ENCODE peak calls at places on chromosomes 11 and 22, in four cellular contexts. N is coronary artery, K is colonic mucosa, D is RWPE1. U is an unnamed sample.

GRCh38 chr11:44309483-44310197 is at the start of gene ALX4:
- DNase-seq in K (no peak), N (no peak), D (no peak), U (no peak)

GRCh38 chr11:134485316-134485715 is 73.3 kb upstream of the B3GAT1 start:
- DNase-seq in K (no peak), N (peak), D (no peak), U (no peak)

GRCh38 chr11:19963697-19964340 is 196.5 kb downstream of the DBX1 start:
- DNase-seq in K (no peak), N (peak), D (no peak), U (no peak)

GRCh38 chr22:30015846-30016245 is 64.4 kb upstream of the HORMAD2 start:
- DNase-seq in K (no peak), D (no peak), N (no peak), U (no peak)

GRCh38 chr22:40817737-40818136 is 1.4 kb downstream of the SLC25A17 start:
- DNase-seq in K (no peak), N (no peak), D (no peak), U (no peak)

GRCh38 chr22:30187726-30188407 is 58.7 kb downstream of the LIF start:
- DNase-seq in K (no peak), N (no peak), D (no peak), U (no peak)

GRCh38 chr22:44691796-44692661 is 10.0 kb upstream of the PRR5 start:
- DNase-seq in K (no peak), N (no peak), D (no peak), U (no peak)

GRCh38 chr11:23725752-23726151 is 771.1 kb upstream of the LUZP2 start:
- DNase-seq in N (no peak), D (no peak), K (no peak), U (no peak)

GRCh38 chr11:33687733-33688479 is 12.7 kb downstream of the C11orf91 start:
- DNase-seq in K (peak), D (no peak), N (no peak), U (no peak)

GRCh38 chr11:61968758-61969390 is 1.4 kb upstream of the FTH1 start:
- DNase-seq in D (no peak), N (no peak), K (no peak), U (no peak)

DNA sequence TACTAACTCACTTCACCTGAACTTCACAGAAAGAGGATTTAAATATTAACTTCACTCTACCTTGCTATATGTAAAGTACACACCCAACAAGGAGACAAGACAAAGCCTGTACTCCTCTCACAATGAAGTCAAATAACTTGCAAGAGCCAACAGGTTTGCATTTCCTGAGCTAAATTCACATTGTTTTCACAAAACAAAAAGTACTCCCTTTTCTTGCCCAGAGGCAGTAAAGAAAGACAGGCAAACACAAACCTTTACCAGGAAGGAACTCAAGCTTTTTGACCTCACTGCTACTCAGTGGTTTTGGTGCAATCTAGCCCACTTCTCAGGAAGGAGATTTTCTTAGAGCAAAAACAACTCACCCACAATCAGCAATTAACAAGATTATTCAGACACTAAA is 15.7 kb downstream of the USP28 start:
- DNase-seq in D (peak), K (no peak), N (no peak), U (no peak)
- H3K27ac ChIP-seq in D (no peak), K (no peak), N (no peak), U (no peak)

DNA sequence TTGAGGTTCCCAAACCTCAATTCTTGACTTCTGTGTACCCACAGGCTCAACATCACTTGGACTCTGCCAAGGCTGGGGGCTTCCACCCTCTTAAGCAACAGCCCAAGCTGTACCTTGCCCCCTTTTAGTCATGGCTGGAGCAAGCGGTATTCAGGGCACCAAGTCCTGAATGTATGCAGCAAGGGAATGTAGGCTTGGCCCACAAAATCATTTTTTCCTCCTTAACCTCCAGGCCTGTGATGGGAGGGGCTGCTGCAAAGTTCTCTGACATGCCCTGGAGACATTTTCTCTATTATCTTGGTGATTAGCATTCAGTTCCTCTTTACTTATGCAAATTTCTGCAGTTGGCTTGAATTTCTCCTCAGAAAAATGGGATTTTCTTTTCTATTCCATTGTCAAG is 4.9 kb upstream of the OR5L1 start:
- DNase-seq in N (no peak), K (no peak), D (no peak), U (no peak)
- H3K27ac ChIP-seq in N (no peak), K (no peak), D (no peak), U (no peak)

GRCh38 chr22:19060356-19061009 is 61.7 kb downstream of the DGCR2 start:
- DNase-seq in K (no peak), N (peak), D (peak), U (no peak)
- H3K27ac ChIP-seq in K (no peak), N (no peak), D (peak), U (no peak)

DNA sequence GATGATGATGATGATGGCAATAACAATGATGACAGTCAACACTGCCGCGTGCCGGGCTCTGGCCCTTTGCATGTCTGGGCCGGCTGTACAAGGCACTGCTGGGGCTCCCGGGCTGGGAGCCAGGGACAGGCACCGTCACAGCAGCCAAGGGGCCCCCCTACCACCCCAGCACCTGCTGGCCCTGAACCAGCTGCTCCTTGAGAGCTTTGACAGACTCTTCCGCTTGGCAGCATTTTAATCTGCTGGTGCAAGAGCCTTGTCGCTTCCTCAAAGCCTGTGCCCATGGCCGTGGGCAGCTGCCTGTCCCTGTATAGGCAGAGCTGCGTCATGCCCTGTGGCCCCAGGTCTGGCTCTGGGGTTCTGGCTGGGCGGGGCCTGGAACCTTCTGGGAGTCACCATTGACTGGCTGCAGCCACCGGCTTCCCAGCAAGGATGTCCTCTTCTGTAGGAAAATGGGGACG is 12.9 kb upstream of the MUC6 start:
- DNase-seq in D (no peak), K (no peak), N (no peak), U (no peak)
- H3K27ac ChIP-seq in D (peak), K (no peak), N (no peak), U (no peak)

GRCh38 chr11:94751216-94751612 is 16.9 kb upstream of the AMOTL1 start:
- DNase-seq in N (no peak), D (no peak), K (no peak), U (no peak)
- H3K27ac ChIP-seq in N (no peak), D (no peak), K (no peak), U (no peak)

GRCh38 chr11:102771351-102771750 is 9.1 kb downstream of the MMP10 start:
- DNase-seq in D (no peak), N (no peak), K (no peak), U (no peak)
- H3K27ac ChIP-seq in D (no peak), N (no peak), K (no peak), U (no peak)